ENCODE peak calls at places on chromosome 5, in four cellular contexts. One of them, this sample, is unnamed.

GRCh38 chr5:57777174-57777581 is 294.6 kb upstream of the ACTBL2 start:
- DNase-seq in transverse colon: no peak
- DNase-seq in RWPE1: no peak
- DNase-seq in astrocyte of the spinal cord: no peak
- DNase-seq in this sample: no peak

GRCh38 chr5:77993799-77994318 is 217.7 kb upstream of the TBCA start:
- DNase-seq in astrocyte of the spinal cord: no peak
- DNase-seq in RWPE1: no peak
- DNase-seq in transverse colon: no peak
- DNase-seq in this sample: no peak

GRCh38 chr5:130141689-130142320 is 237.5 kb downstream of the CHSY3 start:
- DNase-seq in astrocyte of the spinal cord: peak; percentile 47
- DNase-seq in transverse colon: peak; percentile 14
- DNase-seq in RWPE1: peak; percentile 51
- DNase-seq in this sample: peak; percentile 60

GRCh38 chr5:102753889-102754498 is 1.1 kb upstream of the PAM start:
- DNase-seq in transverse colon: no peak
- DNase-seq in astrocyte of the spinal cord: no peak
- DNase-seq in RWPE1: no peak
- DNase-seq in this sample: no peak

GRCh38 chr5:138725885-138726457 is 27.3 kb upstream of the CTNNA1 start:
- DNase-seq in RWPE1: no peak
- DNase-seq in transverse colon: peak; percentile 19
- DNase-seq in astrocyte of the spinal cord: no peak
- DNase-seq in this sample: no peak

GRCh38 chr5:23001120-23001519 is 148.0 kb upstream of the CDH12 start:
- DNase-seq in transverse colon: no peak
- DNase-seq in astrocyte of the spinal cord: no peak
- DNase-seq in RWPE1: no peak
- DNase-seq in this sample: no peak

GRCh38 chr5:149127394-149127955 is 13.8 kb upstream of the ABLIM3 start:
- DNase-seq in RWPE1: no peak
- DNase-seq in astrocyte of the spinal cord: no peak
- DNase-seq in transverse colon: no peak
- DNase-seq in this sample: peak; percentile 48

GRCh38 chr5:176365663-176366574 is 632 bp downstream of the ARL10 start:
- DNase-seq in astrocyte of the spinal cord: peak; percentile 54
- DNase-seq in transverse colon: peak; percentile 32
- DNase-seq in RWPE1: peak; percentile 41
- DNase-seq in this sample: no peak

GRCh38 chr5:79454043-79454442 is 59.9 kb downstream of the HOMER1 start:
- DNase-seq in transverse colon: no peak
- DNase-seq in astrocyte of the spinal cord: no peak
- DNase-seq in RWPE1: no peak
- DNase-seq in this sample: no peak

GRCh38 chr5:180101451-180102105 is 30.0 kb upstream of the RNF130 start:
- DNase-seq in astrocyte of the spinal cord: no peak
- DNase-seq in transverse colon: no peak
- DNase-seq in RWPE1: no peak
- DNase-seq in this sample: no peak

GRCh38 chr5:97534166-97534565 is 351.1 kb upstream of the RIOK2 start:
- DNase-seq in transverse colon: peak; percentile 26
- DNase-seq in RWPE1: peak; percentile 83
- DNase-seq in astrocyte of the spinal cord: peak; percentile 87
- DNase-seq in this sample: peak; percentile 87

GRCh38 chr5:132474131-132474723 is 16.3 kb downstream of the IRF1 start:
- DNase-seq in astrocyte of the spinal cord: no peak
- DNase-seq in transverse colon: peak; percentile 4
- DNase-seq in RWPE1: no peak
- DNase-seq in this sample: no peak

GRCh38 chr5:57335092-57335491 is 147.5 kb downstream of the ACTBL2 start:
- DNase-seq in astrocyte of the spinal cord: peak; percentile 80
- DNase-seq in RWPE1: peak; percentile 76
- DNase-seq in transverse colon: no peak
- DNase-seq in this sample: no peak

GRCh38 chr5:108339220-108339619 is 42.7 kb downstream of the FBXL17 start:
- DNase-seq in transverse colon: no peak
- DNase-seq in RWPE1: no peak
- DNase-seq in astrocyte of the spinal cord: no peak
- DNase-seq in this sample: no peak

DNA sequence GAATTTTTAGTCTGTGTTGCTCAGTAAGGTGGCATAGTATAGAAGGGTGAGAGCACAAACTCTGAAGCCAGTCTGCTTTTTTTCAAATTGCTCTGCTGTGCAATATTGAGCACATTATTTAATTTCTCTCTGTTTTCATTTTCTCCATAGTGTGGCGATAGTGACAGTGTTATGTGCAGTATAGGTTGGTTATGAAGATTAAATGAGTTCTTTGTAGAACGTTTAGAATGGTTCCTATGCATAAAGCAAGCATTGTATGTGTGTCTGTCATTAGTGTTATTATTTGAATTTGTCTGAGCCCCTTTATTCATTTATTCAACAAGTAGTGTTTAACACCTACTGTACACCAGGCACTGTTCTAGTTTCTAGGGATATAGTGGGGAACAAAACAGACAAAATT is 9.2 kb downstream of the PRR16 start:
- DNase-seq in transverse colon: no peak
- DNase-seq in RWPE1: no peak
- DNase-seq in astrocyte of the spinal cord: no peak
- DNase-seq in this sample: no peak
- TF ChIP-seq CTCF in transverse colon: no peak
- TF ChIP-seq CTCF in RWPE1: no peak
- TF ChIP-seq CTCF in astrocyte of the spinal cord: no peak
- TF ChIP-seq CTCF in this sample: no peak

DNA sequence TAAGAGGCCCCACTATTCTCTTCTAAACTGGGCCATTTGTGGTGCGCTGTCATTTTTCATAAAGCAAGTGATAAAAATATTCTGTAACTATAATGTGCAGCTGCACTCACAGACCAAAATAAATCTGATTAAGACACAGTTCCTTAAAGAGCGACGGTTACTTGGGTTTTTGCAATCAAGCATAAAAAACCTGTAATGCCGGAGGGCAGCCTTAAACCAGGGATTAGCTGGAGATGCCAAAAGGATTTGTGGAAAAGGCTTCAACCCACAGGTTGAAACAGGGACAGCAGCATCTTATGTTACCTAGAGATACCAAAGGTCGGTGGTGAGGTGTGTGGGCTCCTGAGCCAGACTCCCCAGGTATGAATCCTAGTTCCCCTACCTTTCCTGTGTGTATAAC is 49.3 kb downstream of the CTNND2 start:
- DNase-seq in astrocyte of the spinal cord: no peak
- DNase-seq in transverse colon: no peak
- DNase-seq in RWPE1: no peak
- DNase-seq in this sample: no peak
- TF ChIP-seq CTCF in astrocyte of the spinal cord: no peak
- TF ChIP-seq CTCF in transverse colon: no peak
- TF ChIP-seq CTCF in RWPE1: no peak
- TF ChIP-seq CTCF in this sample: no peak

GRCh38 chr5:28896949-28897348 is 1858.6 kb upstream of the CDH9 start:
- DNase-seq in astrocyte of the spinal cord: peak; percentile 23
- DNase-seq in RWPE1: peak; percentile 28
- DNase-seq in transverse colon: no peak
- DNase-seq in this sample: peak; percentile 34
- TF ChIP-seq CTCF in astrocyte of the spinal cord: peak; percentile 20
- TF ChIP-seq CTCF in RWPE1: peak; percentile 58
- TF ChIP-seq CTCF in transverse colon: no peak
- TF ChIP-seq CTCF in this sample: peak; percentile 31

GRCh38 chr5:82314964-82315728 is 37.0 kb upstream of the RPS23 start:
- DNase-seq in RWPE1: no peak
- DNase-seq in astrocyte of the spinal cord: peak; percentile 67
- DNase-seq in transverse colon: no peak
- DNase-seq in this sample: peak; percentile 3

GRCh38 chr5:82313016-82313415 is 34.9 kb upstream of the RPS23 start:
- DNase-seq in astrocyte of the spinal cord: no peak
- DNase-seq in RWPE1: no peak
- DNase-seq in transverse colon: peak; percentile 50
- DNase-seq in this sample: no peak

GRCh38 chr5:82308416-82308815 is 30.3 kb upstream of the RPS23 start:
- DNase-seq in astrocyte of the spinal cord: no peak
- DNase-seq in RWPE1: no peak
- DNase-seq in transverse colon: no peak
- DNase-seq in this sample: no peak

GRCh38 chr5:82308997-82309670 is 31.0 kb upstream of the RPS23 start:
- DNase-seq in astrocyte of the spinal cord: no peak
- DNase-seq in transverse colon: no peak
- DNase-seq in RWPE1: no peak
- DNase-seq in this sample: no peak

GRCh38 chr5:82312373-82312856 is 34.3 kb upstream of the RPS23 start:
- DNase-seq in transverse colon: peak; percentile 64
- DNase-seq in RWPE1: peak; percentile 69
- DNase-seq in astrocyte of the spinal cord: peak; percentile 84
- DNase-seq in this sample: peak; percentile 70
- TF ChIP-seq CTCF in transverse colon: peak; percentile 56
- TF ChIP-seq CTCF in RWPE1: peak; percentile 96
- TF ChIP-seq CTCF in astrocyte of the spinal cord: peak; percentile 98
- TF ChIP-seq CTCF in this sample: peak; percentile 75